ENCODE peak calls at places on chromosome 1, in ten cellular contexts. One of them, this sample, is unnamed.

GRCh38 chr1:181083842-181084605 is 4.5 kb upstream of the IER5 start:
- DNase-seq in brain microvascular endothelial cell: no peak
- DNase-seq in psoas muscle: peak
- DNase-seq in uterus: peak
- DNase-seq in left lung: no peak
- DNase-seq in choroid plexus epithelial cell: peak
- DNase-seq in A549: no peak
- DNase-seq in tibial artery: peak
- DNase-seq in adrenal gland: peak
- DNase-seq in AG04450: no peak
- DNase-seq in this sample: peak

GRCh38 chr1:12356004-12356890 is 126.4 kb downstream of the VPS13D start:
- DNase-seq in A549: peak
- DNase-seq in tibial artery: no peak
- DNase-seq in uterus: no peak
- DNase-seq in AG04450: no peak
- DNase-seq in psoas muscle: no peak
- DNase-seq in choroid plexus epithelial cell: peak
- DNase-seq in left lung: no peak
- DNase-seq in brain microvascular endothelial cell: peak
- DNase-seq in adrenal gland: no peak
- DNase-seq in this sample: peak

GRCh38 chr1:110337704-110338199 is 1.4 kb upstream of the RBM15 start:
- DNase-seq in adrenal gland: peak
- DNase-seq in left lung: peak
- DNase-seq in psoas muscle: peak
- DNase-seq in uterus: peak
- DNase-seq in A549: peak
- DNase-seq in AG04450: no peak
- DNase-seq in brain microvascular endothelial cell: no peak
- DNase-seq in choroid plexus epithelial cell: no peak
- DNase-seq in tibial artery: peak
- DNase-seq in this sample: no peak

GRCh38 chr1:10793129-10793651 is 3.3 kb downstream of the CASZ1 start:
- DNase-seq in uterus: no peak
- DNase-seq in AG04450: no peak
- DNase-seq in adrenal gland: no peak
- DNase-seq in psoas muscle: no peak
- DNase-seq in left lung: no peak
- DNase-seq in brain microvascular endothelial cell: no peak
- DNase-seq in A549: no peak
- DNase-seq in tibial artery: no peak
- DNase-seq in choroid plexus epithelial cell: peak
- DNase-seq in this sample: peak

GRCh38 chr1:15345711-15346355 is 63.9 kb upstream of the EFHD2 start:
- DNase-seq in choroid plexus epithelial cell: no peak
- DNase-seq in brain microvascular endothelial cell: no peak
- DNase-seq in left lung: peak
- DNase-seq in tibial artery: peak
- DNase-seq in adrenal gland: peak
- DNase-seq in AG04450: no peak
- DNase-seq in A549: no peak
- DNase-seq in psoas muscle: peak
- DNase-seq in uterus: no peak
- DNase-seq in this sample: no peak

GRCh38 chr1:192272732-192273131 is 44.1 kb upstream of the RGS21 start:
- DNase-seq in adrenal gland: no peak
- DNase-seq in psoas muscle: no peak
- DNase-seq in left lung: no peak
- DNase-seq in A549: no peak
- DNase-seq in choroid plexus epithelial cell: no peak
- DNase-seq in AG04450: no peak
- DNase-seq in brain microvascular endothelial cell: no peak
- DNase-seq in tibial artery: no peak
- DNase-seq in uterus: no peak
- DNase-seq in this sample: no peak

GRCh38 chr1:41783189-41783639 is 135.5 kb downstream of the HIVEP3 start:
- DNase-seq in AG04450: peak
- DNase-seq in adrenal gland: peak
- DNase-seq in left lung: no peak
- DNase-seq in A549: peak
- DNase-seq in psoas muscle: no peak
- DNase-seq in tibial artery: no peak
- DNase-seq in choroid plexus epithelial cell: peak
- DNase-seq in brain microvascular endothelial cell: peak
- DNase-seq in uterus: no peak
- DNase-seq in this sample: peak

GRCh38 chr1:221100196-221100950 is 221.1 kb downstream of the HLX start:
- DNase-seq in A549: no peak
- DNase-seq in choroid plexus epithelial cell: peak
- DNase-seq in brain microvascular endothelial cell: peak
- DNase-seq in psoas muscle: no peak
- DNase-seq in uterus: no peak
- DNase-seq in adrenal gland: no peak
- DNase-seq in tibial artery: no peak
- DNase-seq in AG04450: no peak
- DNase-seq in left lung: no peak
- DNase-seq in this sample: peak

GRCh38 chr1:169115891-169116585 is 9.5 kb downstream of the ATP1B1 start:
- DNase-seq in adrenal gland: peak
- DNase-seq in psoas muscle: peak
- DNase-seq in choroid plexus epithelial cell: peak
- DNase-seq in left lung: no peak
- DNase-seq in A549: no peak
- DNase-seq in uterus: no peak
- DNase-seq in tibial artery: no peak
- DNase-seq in brain microvascular endothelial cell: peak
- DNase-seq in AG04450: no peak
- DNase-seq in this sample: peak

GRCh38 chr1:150548632-150549495 is at the start of gene ADAMTSL4:
- DNase-seq in tibial artery: peak
- DNase-seq in psoas muscle: peak
- DNase-seq in brain microvascular endothelial cell: peak
- DNase-seq in AG04450: no peak
- DNase-seq in A549: peak
- DNase-seq in left lung: peak
- DNase-seq in choroid plexus epithelial cell: peak
- DNase-seq in adrenal gland: peak
- DNase-seq in uterus: peak
- DNase-seq in this sample: peak
- TF ChIP-seq CTCF in tibial artery: peak
- TF ChIP-seq CTCF in psoas muscle: no peak
- TF ChIP-seq CTCF in brain microvascular endothelial cell: no peak
- TF ChIP-seq CTCF in AG04450: peak
- TF ChIP-seq CTCF in A549: no peak
- TF ChIP-seq CTCF in left lung: no peak
- TF ChIP-seq CTCF in choroid plexus epithelial cell: no peak
- TF ChIP-seq CTCF in adrenal gland: peak
- TF ChIP-seq CTCF in uterus: no peak
- TF ChIP-seq CTCF in this sample: no peak

GRCh38 chr1:27491748-27492700 is 2.1 kb upstream of the WASF2 start:
- DNase-seq in choroid plexus epithelial cell: no peak
- DNase-seq in adrenal gland: peak
- DNase-seq in brain microvascular endothelial cell: no peak
- DNase-seq in left lung: no peak
- DNase-seq in A549: no peak
- DNase-seq in psoas muscle: peak
- DNase-seq in uterus: peak
- DNase-seq in tibial artery: peak
- DNase-seq in AG04450: no peak
- DNase-seq in this sample: peak

GRCh38 chr1:27499142-27499541 is 9.2 kb upstream of the WASF2 start:
- DNase-seq in uterus: no peak
- DNase-seq in AG04450: no peak
- DNase-seq in choroid plexus epithelial cell: no peak
- DNase-seq in adrenal gland: no peak
- DNase-seq in brain microvascular endothelial cell: no peak
- DNase-seq in A549: no peak
- DNase-seq in left lung: no peak
- DNase-seq in tibial artery: no peak
- DNase-seq in psoas muscle: no peak
- DNase-seq in this sample: no peak

DNA sequence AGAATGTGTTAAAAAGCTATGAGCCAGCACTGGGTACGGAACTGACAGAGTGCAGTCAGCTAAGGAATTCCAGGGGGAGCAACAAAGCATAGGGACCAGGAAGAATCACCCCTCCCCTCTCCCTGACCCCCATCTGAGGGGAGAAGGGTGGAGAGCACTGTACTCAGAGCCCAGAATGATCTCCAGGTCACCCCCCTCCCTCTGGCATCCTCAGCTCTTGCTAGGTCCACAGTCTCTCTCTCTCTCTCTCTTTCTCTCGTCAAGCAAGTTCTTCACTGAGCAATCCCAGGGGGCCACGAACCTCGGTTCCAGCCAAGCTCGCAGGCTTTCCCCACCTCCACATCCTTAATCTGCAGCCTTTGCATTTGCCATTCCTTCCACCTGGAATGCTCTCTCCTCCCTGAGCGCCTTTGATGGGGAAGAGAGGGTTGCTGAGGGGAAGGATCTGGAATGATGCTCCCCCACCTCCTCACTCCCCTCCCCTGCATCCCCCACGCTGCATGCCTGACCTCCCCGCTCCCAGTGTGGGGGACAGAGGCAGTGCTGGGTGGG is 6.7 kb upstream of the WASF2 start:
- DNase-seq in uterus: peak
- DNase-seq in tibial artery: peak
- DNase-seq in psoas muscle: peak
- DNase-seq in A549: no peak
- DNase-seq in choroid plexus epithelial cell: peak
- DNase-seq in brain microvascular endothelial cell: no peak
- DNase-seq in left lung: no peak
- DNase-seq in AG04450: no peak
- DNase-seq in adrenal gland: no peak
- DNase-seq in this sample: peak
- TF ChIP-seq CTCF in uterus: peak
- TF ChIP-seq CTCF in tibial artery: peak
- TF ChIP-seq CTCF in psoas muscle: no peak
- TF ChIP-seq CTCF in A549: no peak
- TF ChIP-seq CTCF in choroid plexus epithelial cell: peak
- TF ChIP-seq CTCF in brain microvascular endothelial cell: peak
- TF ChIP-seq CTCF in left lung: no peak
- TF ChIP-seq CTCF in AG04450: peak
- TF ChIP-seq CTCF in adrenal gland: peak
- TF ChIP-seq CTCF in this sample: peak

GRCh38 chr1:66768935-66769334 is 16.7 kb downstream of the DYNLT5 start:
- DNase-seq in psoas muscle: no peak
- DNase-seq in A549: no peak
- DNase-seq in adrenal gland: no peak
- DNase-seq in left lung: no peak
- DNase-seq in uterus: no peak
- DNase-seq in tibial artery: no peak
- DNase-seq in choroid plexus epithelial cell: no peak
- DNase-seq in AG04450: no peak
- DNase-seq in brain microvascular endothelial cell: no peak
- DNase-seq in this sample: no peak

GRCh38 chr1:66767590-66767989 is 15.3 kb downstream of the DYNLT5 start:
- DNase-seq in A549: no peak
- DNase-seq in tibial artery: no peak
- DNase-seq in left lung: no peak
- DNase-seq in adrenal gland: no peak
- DNase-seq in choroid plexus epithelial cell: no peak
- DNase-seq in uterus: no peak
- DNase-seq in AG04450: no peak
- DNase-seq in brain microvascular endothelial cell: no peak
- DNase-seq in psoas muscle: no peak
- DNase-seq in this sample: no peak

GRCh38 chr1:66770694-66771093 is 18.4 kb downstream of the DYNLT5 start:
- DNase-seq in adrenal gland: no peak
- DNase-seq in tibial artery: no peak
- DNase-seq in brain microvascular endothelial cell: no peak
- DNase-seq in psoas muscle: no peak
- DNase-seq in choroid plexus epithelial cell: no peak
- DNase-seq in left lung: no peak
- DNase-seq in A549: no peak
- DNase-seq in uterus: no peak
- DNase-seq in AG04450: no peak
- DNase-seq in this sample: no peak

GRCh38 chr1:66770240-66770639 is 18.0 kb downstream of the DYNLT5 start:
- DNase-seq in left lung: no peak
- DNase-seq in tibial artery: no peak
- DNase-seq in choroid plexus epithelial cell: no peak
- DNase-seq in adrenal gland: no peak
- DNase-seq in brain microvascular endothelial cell: no peak
- DNase-seq in A549: no peak
- DNase-seq in uterus: no peak
- DNase-seq in AG04450: no peak
- DNase-seq in psoas muscle: no peak
- DNase-seq in this sample: no peak

DNA sequence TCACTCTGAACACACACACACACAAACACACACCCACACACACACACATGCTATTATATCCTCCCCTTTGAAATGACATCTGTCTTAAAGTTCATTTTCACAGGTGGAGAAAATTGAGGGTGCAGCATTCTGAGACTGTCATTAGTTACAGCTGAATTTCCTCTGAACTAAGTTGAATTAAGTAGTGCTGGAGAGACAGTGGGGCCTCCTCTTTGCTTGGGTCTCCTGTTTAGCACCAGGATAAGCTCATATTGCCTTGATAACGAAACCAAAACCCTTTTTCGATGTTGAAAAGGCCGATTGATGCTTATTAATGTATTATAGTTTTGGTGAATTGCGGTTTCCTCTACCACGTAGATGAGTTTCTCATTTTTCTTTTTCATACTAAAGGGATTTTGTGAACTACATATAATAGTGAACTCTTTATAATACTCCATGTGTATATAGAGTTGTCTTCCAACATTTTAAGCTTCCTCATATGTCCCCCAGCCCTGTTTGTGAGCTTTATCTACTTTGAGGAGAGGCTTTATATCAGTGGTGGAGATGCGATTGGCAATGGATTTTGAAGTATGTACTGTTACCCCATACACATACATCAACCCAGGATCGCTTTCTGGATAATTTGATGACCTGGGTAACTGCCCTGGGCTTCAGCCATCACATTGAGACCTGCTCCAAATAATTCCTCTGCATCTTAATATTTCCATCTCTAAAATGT is 17.4 kb downstream of the DYNLT5 start:
- DNase-seq in psoas muscle: no peak
- DNase-seq in tibial artery: no peak
- DNase-seq in choroid plexus epithelial cell: no peak
- DNase-seq in adrenal gland: no peak
- DNase-seq in brain microvascular endothelial cell: no peak
- DNase-seq in AG04450: no peak
- DNase-seq in A549: no peak
- DNase-seq in uterus: no peak
- DNase-seq in left lung: no peak
- DNase-seq in this sample: peak
- TF ChIP-seq CTCF in psoas muscle: no peak
- TF ChIP-seq CTCF in tibial artery: no peak
- TF ChIP-seq CTCF in choroid plexus epithelial cell: no peak
- TF ChIP-seq CTCF in adrenal gland: no peak
- TF ChIP-seq CTCF in brain microvascular endothelial cell: no peak
- TF ChIP-seq CTCF in AG04450: no peak
- TF ChIP-seq CTCF in A549: no peak
- TF ChIP-seq CTCF in uterus: no peak
- TF ChIP-seq CTCF in left lung: no peak
- TF ChIP-seq CTCF in this sample: no peak

DNA sequence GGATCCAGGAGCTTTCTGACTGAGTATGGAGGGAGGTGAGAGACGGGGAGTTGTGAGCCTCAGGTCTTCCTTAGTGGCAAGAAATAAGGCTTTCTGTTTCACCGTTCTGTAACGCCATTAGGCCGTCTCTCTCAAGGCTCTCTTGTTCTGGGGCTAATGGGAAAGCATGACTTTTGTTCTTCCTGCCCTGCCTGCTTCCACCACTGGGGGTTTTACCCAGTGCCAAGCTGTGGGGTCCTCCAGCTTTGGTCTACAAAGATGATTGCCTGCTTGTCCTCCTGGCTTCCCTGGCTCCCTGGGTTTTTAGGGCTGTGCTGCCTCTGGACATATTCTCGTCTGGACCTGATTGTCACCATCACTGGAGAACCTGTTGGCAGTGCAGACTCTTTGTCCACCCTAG is 74.8 kb upstream of the TINAGL1 start:
- DNase-seq in tibial artery: no peak
- DNase-seq in AG04450: no peak
- DNase-seq in psoas muscle: no peak
- DNase-seq in brain microvascular endothelial cell: no peak
- DNase-seq in adrenal gland: no peak
- DNase-seq in A549: peak
- DNase-seq in left lung: no peak
- DNase-seq in uterus: no peak
- DNase-seq in choroid plexus epithelial cell: no peak
- DNase-seq in this sample: no peak
- TF ChIP-seq CTCF in tibial artery: no peak
- TF ChIP-seq CTCF in AG04450: peak
- TF ChIP-seq CTCF in psoas muscle: no peak
- TF ChIP-seq CTCF in brain microvascular endothelial cell: peak
- TF ChIP-seq CTCF in adrenal gland: no peak
- TF ChIP-seq CTCF in A549: no peak
- TF ChIP-seq CTCF in left lung: no peak
- TF ChIP-seq CTCF in uterus: no peak
- TF ChIP-seq CTCF in choroid plexus epithelial cell: peak
- TF ChIP-seq CTCF in this sample: peak